ENCODE peak calls at places on chromosomes 12 and 14, in eight cellular contexts. One of them, this sample, is unnamed.

GRCh38 chr12:104565606-104566243 is 109.0 kb downstream of the CHST11 start:
- DNase-seq in spleen: no peak
- DNase-seq in HepG2: no peak
- DNase-seq in breast epithelium: no peak
- DNase-seq in HCT116: no peak
- DNase-seq in tibial nerve: no peak
- DNase-seq in body of pancreas: no peak
- DNase-seq in K562: no peak
- DNase-seq in this sample: no peak

GRCh38 chr14:52422650-52423356 is 108.7 kb downstream of the PTGER2 start:
- DNase-seq in spleen: no peak
- DNase-seq in HepG2: no peak
- DNase-seq in breast epithelium: no peak
- DNase-seq in HCT116: no peak
- DNase-seq in tibial nerve: no peak
- DNase-seq in body of pancreas: no peak
- DNase-seq in K562: no peak
- DNase-seq in this sample: no peak

GRCh38 chr14:60722163-60722835 is 1.9 kb downstream of the SIX4 start:
- DNase-seq in spleen: peak
- DNase-seq in HepG2: peak
- DNase-seq in breast epithelium: no peak
- DNase-seq in HCT116: no peak
- DNase-seq in tibial nerve: no peak
- DNase-seq in body of pancreas: peak
- DNase-seq in K562: peak
- DNase-seq in this sample: peak

GRCh38 chr14:105290598-105291356 is 10.0 kb downstream of the BRF1 start:
- DNase-seq in spleen: no peak
- DNase-seq in HepG2: no peak
- DNase-seq in breast epithelium: no peak
- DNase-seq in HCT116: no peak
- DNase-seq in tibial nerve: no peak
- DNase-seq in body of pancreas: no peak
- DNase-seq in K562: no peak
- DNase-seq in this sample: peak

GRCh38 chr14:66074546-66074945 is 411.6 kb upstream of the CCDC196 start:
- DNase-seq in spleen: no peak
- DNase-seq in HepG2: no peak
- DNase-seq in breast epithelium: no peak
- DNase-seq in HCT116: no peak
- DNase-seq in tibial nerve: no peak
- DNase-seq in body of pancreas: no peak
- DNase-seq in K562: no peak
- DNase-seq in this sample: no peak

GRCh38 chr14:74720526-74720925 is 7.6 kb downstream of the FCF1 start:
- DNase-seq in spleen: no peak
- DNase-seq in HepG2: no peak
- DNase-seq in breast epithelium: no peak
- DNase-seq in HCT116: no peak
- DNase-seq in tibial nerve: no peak
- DNase-seq in body of pancreas: no peak
- DNase-seq in K562: no peak
- DNase-seq in this sample: no peak

GRCh38 chr12:11981174-11981733 is 89.5 kb upstream of the BCL2L14 start:
- DNase-seq in spleen: no peak
- DNase-seq in HepG2: no peak
- DNase-seq in breast epithelium: no peak
- DNase-seq in HCT116: no peak
- DNase-seq in tibial nerve: no peak
- DNase-seq in body of pancreas: no peak
- DNase-seq in K562: no peak
- DNase-seq in this sample: no peak

GRCh38 chr12:75439048-75439447 is 41.5 kb upstream of the GLIPR1 start:
- DNase-seq in spleen: no peak
- DNase-seq in HepG2: no peak
- DNase-seq in breast epithelium: no peak
- DNase-seq in HCT116: no peak
- DNase-seq in tibial nerve: no peak
- DNase-seq in body of pancreas: no peak
- DNase-seq in K562: no peak
- DNase-seq in this sample: no peak

GRCh38 chr12:19447386-19447785 is 8.1 kb downstream of the AEBP2 start:
- DNase-seq in spleen: no peak
- DNase-seq in HepG2: no peak
- DNase-seq in breast epithelium: no peak
- DNase-seq in HCT116: no peak
- DNase-seq in tibial nerve: no peak
- DNase-seq in body of pancreas: no peak
- DNase-seq in K562: peak
- DNase-seq in this sample: peak

GRCh38 chr14:53044486-53044885 is 93.6 kb upstream of the FERMT2 start:
- DNase-seq in spleen: no peak
- DNase-seq in HepG2: no peak
- DNase-seq in breast epithelium: no peak
- DNase-seq in HCT116: no peak
- DNase-seq in tibial nerve: no peak
- DNase-seq in body of pancreas: no peak
- DNase-seq in K562: no peak
- DNase-seq in this sample: no peak

GRCh38 chr12:92034858-92035401 is 110.7 kb downstream of the BTG1 start:
- DNase-seq in spleen: peak
- DNase-seq in HepG2: peak
- DNase-seq in breast epithelium: peak
- DNase-seq in HCT116: peak
- DNase-seq in tibial nerve: peak
- DNase-seq in body of pancreas: peak
- DNase-seq in K562: no peak
- DNase-seq in this sample: no peak

GRCh38 chr14:52790756-52791203 is 627 bp downstream of the GNPNAT1 start:
- DNase-seq in spleen: no peak
- DNase-seq in HepG2: no peak
- DNase-seq in breast epithelium: no peak
- DNase-seq in HCT116: no peak
- DNase-seq in tibial nerve: no peak
- DNase-seq in body of pancreas: no peak
- DNase-seq in K562: peak
- DNase-seq in this sample: peak

GRCh38 chr14:104872469-104873341 is 7.6 kb downstream of the CEP170B start:
- DNase-seq in spleen: peak
- DNase-seq in HepG2: no peak
- DNase-seq in breast epithelium: no peak
- DNase-seq in HCT116: no peak
- DNase-seq in tibial nerve: no peak
- DNase-seq in body of pancreas: no peak
- DNase-seq in K562: no peak
- DNase-seq in this sample: no peak

DNA sequence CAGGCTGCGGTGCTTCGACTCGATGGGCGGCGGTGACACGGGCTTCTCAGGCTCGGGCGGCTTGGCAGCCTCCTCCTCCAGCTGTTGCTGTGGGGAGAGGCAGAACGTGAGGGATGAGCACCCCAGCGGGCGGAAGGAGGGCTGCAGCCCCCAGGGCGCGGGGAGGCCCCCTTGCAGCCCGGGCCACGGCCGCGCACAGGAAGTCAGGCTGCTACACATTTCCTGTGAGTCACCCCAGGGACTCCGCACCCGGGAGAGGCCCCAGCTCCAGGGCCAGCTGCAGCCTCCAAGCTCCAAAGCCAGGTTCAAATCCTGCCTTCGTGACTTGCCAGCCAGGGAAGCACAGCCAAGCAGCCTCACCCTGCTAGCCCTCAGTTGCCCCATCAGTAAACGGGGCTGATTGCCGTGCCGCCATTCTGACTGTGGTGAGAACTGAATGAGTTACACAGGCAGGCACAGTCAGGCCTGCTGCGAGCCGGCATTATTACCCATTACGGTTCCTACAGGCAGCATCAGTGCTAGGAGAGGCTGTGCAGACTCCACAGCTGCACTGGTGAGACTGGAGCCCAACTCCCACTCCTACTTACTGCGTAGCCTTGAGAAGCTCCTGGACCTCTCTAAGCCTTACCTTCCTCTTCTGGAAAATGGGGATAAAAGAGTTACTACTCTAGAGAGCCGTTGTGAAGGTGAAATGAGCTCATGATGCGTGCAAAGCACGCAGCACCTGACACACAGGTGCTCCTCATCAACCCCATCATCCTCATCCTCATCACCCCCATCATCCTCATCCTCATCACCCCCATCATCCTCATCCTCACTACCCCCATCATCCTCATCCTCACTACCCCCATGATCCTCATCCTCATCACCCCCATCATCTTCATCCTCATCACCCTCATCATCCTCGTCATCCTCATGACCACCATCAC is 100.9 kb downstream of the NCOR2 start:
- DNase-seq in spleen: peak
- DNase-seq in HepG2: no peak
- DNase-seq in breast epithelium: no peak
- DNase-seq in HCT116: no peak
- DNase-seq in tibial nerve: no peak
- DNase-seq in body of pancreas: no peak
- DNase-seq in K562: no peak
- DNase-seq in this sample: peak
- TF ChIP-seq POLR2A in spleen: no peak
- TF ChIP-seq POLR2A in HepG2: no peak
- TF ChIP-seq POLR2A in breast epithelium: no peak
- TF ChIP-seq POLR2A in HCT116: no peak
- TF ChIP-seq POLR2A in tibial nerve: no peak
- TF ChIP-seq POLR2A in body of pancreas: no peak
- TF ChIP-seq POLR2A in K562: no peak
- TF ChIP-seq POLR2A in this sample: no peak

GRCh38 chr14:61761959-61762786 is at the start of gene SNAPC1:
- DNase-seq in spleen: peak
- DNase-seq in HepG2: peak
- DNase-seq in breast epithelium: peak
- DNase-seq in HCT116: peak
- DNase-seq in tibial nerve: peak
- DNase-seq in body of pancreas: peak
- DNase-seq in K562: peak
- DNase-seq in this sample: peak
- TF ChIP-seq POLR2A in spleen: no peak
- TF ChIP-seq POLR2A in HepG2: peak
- TF ChIP-seq POLR2A in breast epithelium: peak
- TF ChIP-seq POLR2A in HCT116: peak
- TF ChIP-seq POLR2A in tibial nerve: peak
- TF ChIP-seq POLR2A in body of pancreas: peak
- TF ChIP-seq POLR2A in K562: peak
- TF ChIP-seq POLR2A in this sample: peak

GRCh38 chr14:99794156-99794780 is 1.1 kb downstream of the EML1 start:
- DNase-seq in spleen: no peak
- DNase-seq in HepG2: no peak
- DNase-seq in breast epithelium: no peak
- DNase-seq in HCT116: no peak
- DNase-seq in tibial nerve: no peak
- DNase-seq in body of pancreas: no peak
- DNase-seq in K562: no peak
- DNase-seq in this sample: no peak

GRCh38 chr14:99795046-99795445 is 1.8 kb downstream of the EML1 start:
- DNase-seq in spleen: no peak
- DNase-seq in HepG2: no peak
- DNase-seq in breast epithelium: no peak
- DNase-seq in HCT116: no peak
- DNase-seq in tibial nerve: no peak
- DNase-seq in body of pancreas: no peak
- DNase-seq in K562: no peak
- DNase-seq in this sample: no peak

GRCh38 chr14:99791476-99792283 is 1.5 kb upstream of the EML1 start:
- DNase-seq in spleen: no peak
- DNase-seq in HepG2: no peak
- DNase-seq in breast epithelium: no peak
- DNase-seq in HCT116: no peak
- DNase-seq in tibial nerve: no peak
- DNase-seq in body of pancreas: no peak
- DNase-seq in K562: no peak
- DNase-seq in this sample: no peak

GRCh38 chr14:99792551-99793212 is 531 bp upstream of the EML1 start:
- DNase-seq in spleen: no peak
- DNase-seq in HepG2: no peak
- DNase-seq in breast epithelium: no peak
- DNase-seq in HCT116: no peak
- DNase-seq in tibial nerve: no peak
- DNase-seq in body of pancreas: peak
- DNase-seq in K562: no peak
- DNase-seq in this sample: no peak

DNA sequence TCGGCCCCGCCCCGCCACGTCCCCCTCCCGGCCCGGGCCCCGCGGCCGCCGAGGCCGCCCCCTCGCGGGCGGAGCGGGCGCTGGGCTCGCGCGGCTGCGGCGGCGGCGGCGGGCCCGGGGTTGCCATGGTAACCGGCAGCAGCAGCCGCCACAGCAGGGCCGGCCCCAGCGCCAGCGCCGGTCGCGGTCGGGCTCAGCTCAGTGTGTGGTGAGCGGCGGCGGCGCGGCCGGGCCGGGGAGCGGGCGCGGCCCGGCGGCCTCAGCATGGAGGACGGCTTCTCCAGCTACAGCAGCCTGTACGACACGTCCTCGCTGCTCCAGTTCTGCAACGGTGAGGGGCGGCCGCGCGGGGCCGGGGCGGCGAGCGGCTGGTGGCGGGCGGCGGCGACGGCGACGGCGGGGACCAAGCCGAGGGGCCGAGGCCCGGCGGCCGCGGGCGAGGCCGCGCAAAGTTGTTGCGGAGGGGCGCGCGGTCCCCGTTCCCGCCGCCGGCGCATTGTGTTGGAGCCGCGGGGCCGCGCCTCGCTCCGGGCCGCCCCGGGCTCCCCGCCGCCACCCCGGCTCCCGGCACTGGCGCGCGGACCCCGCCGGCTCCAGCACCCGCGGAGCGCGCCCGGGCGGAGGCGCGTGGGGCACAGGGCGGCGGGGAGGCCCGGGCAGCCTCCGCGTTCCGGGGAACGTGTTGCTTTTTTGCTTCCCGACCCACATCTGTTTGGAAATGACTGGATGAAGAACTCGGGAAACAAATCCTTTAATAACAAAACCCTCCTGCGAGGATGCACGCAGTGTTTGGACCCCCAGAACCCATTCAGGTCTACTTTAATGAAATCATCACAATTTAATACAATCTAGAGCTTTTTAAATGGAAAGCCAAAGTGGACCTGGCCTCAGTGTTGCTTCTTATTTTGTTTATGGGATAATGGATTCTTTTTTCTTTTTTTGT is at the start of gene EML1:
- DNase-seq in spleen: peak
- DNase-seq in HepG2: peak
- DNase-seq in breast epithelium: peak
- DNase-seq in HCT116: peak
- DNase-seq in tibial nerve: peak
- DNase-seq in body of pancreas: peak
- DNase-seq in K562: peak
- DNase-seq in this sample: peak
- TF ChIP-seq POLR2A in spleen: no peak
- TF ChIP-seq POLR2A in HepG2: no peak
- TF ChIP-seq POLR2A in breast epithelium: no peak
- TF ChIP-seq POLR2A in HCT116: no peak
- TF ChIP-seq POLR2A in tibial nerve: peak
- TF ChIP-seq POLR2A in body of pancreas: no peak
- TF ChIP-seq POLR2A in K562: no peak
- TF ChIP-seq POLR2A in this sample: no peak

DNA sequence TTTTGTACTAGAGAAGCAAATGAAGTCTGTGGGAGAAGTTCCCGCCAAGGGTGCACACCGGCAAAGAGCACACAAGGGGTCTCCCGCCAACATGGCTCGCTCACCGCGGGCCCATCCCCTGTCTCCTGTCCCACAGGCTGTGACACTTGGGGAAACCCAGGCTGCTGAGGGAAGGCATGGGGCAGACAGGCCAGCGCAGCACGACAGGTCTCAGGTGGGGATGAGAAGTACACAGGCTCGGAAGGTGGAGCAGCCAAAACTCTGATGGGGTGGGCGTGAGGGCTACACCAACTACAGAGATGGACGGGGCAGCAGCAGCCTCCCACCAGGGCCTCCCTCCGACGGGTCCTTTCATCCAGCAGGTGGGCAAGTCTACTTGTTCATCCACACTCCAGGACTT is 64.4 kb downstream of the RNF34 start:
- DNase-seq in spleen: no peak
- DNase-seq in HepG2: no peak
- DNase-seq in breast epithelium: no peak
- DNase-seq in HCT116: no peak
- DNase-seq in tibial nerve: no peak
- DNase-seq in body of pancreas: no peak
- DNase-seq in K562: no peak
- DNase-seq in this sample: no peak
- TF ChIP-seq POLR2A in spleen: no peak
- TF ChIP-seq POLR2A in HepG2: no peak
- TF ChIP-seq POLR2A in breast epithelium: no peak
- TF ChIP-seq POLR2A in HCT116: no peak
- TF ChIP-seq POLR2A in tibial nerve: no peak
- TF ChIP-seq POLR2A in body of pancreas: no peak
- TF ChIP-seq POLR2A in K562: no peak
- TF ChIP-seq POLR2A in this sample: no peak

This sample was measured in erythroblast.